ENCODE peak calls at places on chromosomes 11 and 22, in seven cellular contexts. One of them, this sample, is unnamed.

GRCh38 chr11:23413057-23413456 is 552.8 kb upstream of the CCDC179 start:
- DNase-seq in stimulated activated CD4-positive, alpha-beta T cell treated with anti-CD3 and anti-CD28 coated beads, Interleukin-4, amount 100 ng/mL, for 24 hours: no peak
- DNase-seq in WTC11: no peak
- DNase-seq in GM10248: no peak
- DNase-seq in substantia nigra: no peak
- DNase-seq in RWPE1: peak
- DNase-seq in ELR: no peak
- DNase-seq in this sample: no peak

GRCh38 chr11:110289472-110289871 is 6.9 kb downstream of the RDX start:
- DNase-seq in substantia nigra: no peak
- DNase-seq in stimulated activated CD4-positive, alpha-beta T cell treated with anti-CD3 and anti-CD28 coated beads, Interleukin-4, amount 100 ng/mL, for 24 hours: no peak
- DNase-seq in WTC11: no peak
- DNase-seq in ELR: peak
- DNase-seq in GM10248: no peak
- DNase-seq in RWPE1: no peak
- DNase-seq in this sample: no peak

GRCh38 chr22:39703890-39704658 is 133.5 kb downstream of the CACNA1I start:
- DNase-seq in stimulated activated CD4-positive, alpha-beta T cell treated with anti-CD3 and anti-CD28 coated beads, Interleukin-4, amount 100 ng/mL, for 24 hours: no peak
- DNase-seq in RWPE1: no peak
- DNase-seq in ELR: no peak
- DNase-seq in WTC11: no peak
- DNase-seq in GM10248: no peak
- DNase-seq in substantia nigra: no peak
- DNase-seq in this sample: no peak

GRCh38 chr11:99568808-99569207 is 548.1 kb downstream of the CNTN5 start:
- DNase-seq in WTC11: no peak
- DNase-seq in ELR: no peak
- DNase-seq in GM10248: no peak
- DNase-seq in substantia nigra: no peak
- DNase-seq in stimulated activated CD4-positive, alpha-beta T cell treated with anti-CD3 and anti-CD28 coated beads, Interleukin-4, amount 100 ng/mL, for 24 hours: no peak
- DNase-seq in RWPE1: no peak
- DNase-seq in this sample: no peak

GRCh38 chr11:25775608-25776007 is 556.3 kb upstream of the ANO3 start:
- DNase-seq in ELR: peak
- DNase-seq in GM10248: no peak
- DNase-seq in stimulated activated CD4-positive, alpha-beta T cell treated with anti-CD3 and anti-CD28 coated beads, Interleukin-4, amount 100 ng/mL, for 24 hours: no peak
- DNase-seq in substantia nigra: no peak
- DNase-seq in WTC11: no peak
- DNase-seq in RWPE1: no peak
- DNase-seq in this sample: no peak

GRCh38 chr11:20011294-20011951 is 148.9 kb downstream of the DBX1 start:
- DNase-seq in WTC11: no peak
- DNase-seq in ELR: no peak
- DNase-seq in GM10248: no peak
- DNase-seq in RWPE1: peak
- DNase-seq in substantia nigra: no peak
- DNase-seq in stimulated activated CD4-positive, alpha-beta T cell treated with anti-CD3 and anti-CD28 coated beads, Interleukin-4, amount 100 ng/mL, for 24 hours: no peak
- DNase-seq in this sample: no peak

GRCh38 chr11:120863359-120863758 is 160.5 kb upstream of the TBCEL start:
- DNase-seq in GM10248: no peak
- DNase-seq in substantia nigra: no peak
- DNase-seq in WTC11: no peak
- DNase-seq in ELR: peak
- DNase-seq in RWPE1: peak
- DNase-seq in stimulated activated CD4-positive, alpha-beta T cell treated with anti-CD3 and anti-CD28 coated beads, Interleukin-4, amount 100 ng/mL, for 24 hours: no peak
- DNase-seq in this sample: no peak

GRCh38 chr22:30246962-30247376 is 410 bp upstream of the LIF start:
- DNase-seq in substantia nigra: no peak
- DNase-seq in stimulated activated CD4-positive, alpha-beta T cell treated with anti-CD3 and anti-CD28 coated beads, Interleukin-4, amount 100 ng/mL, for 24 hours: no peak
- DNase-seq in ELR: no peak
- DNase-seq in RWPE1: no peak
- DNase-seq in WTC11: no peak
- DNase-seq in GM10248: no peak
- DNase-seq in this sample: no peak

GRCh38 chr22:30205281-30206115 is 41.1 kb downstream of the LIF start:
- DNase-seq in GM10248: no peak
- DNase-seq in WTC11: no peak
- DNase-seq in stimulated activated CD4-positive, alpha-beta T cell treated with anti-CD3 and anti-CD28 coated beads, Interleukin-4, amount 100 ng/mL, for 24 hours: no peak
- DNase-seq in RWPE1: peak
- DNase-seq in ELR: peak
- DNase-seq in substantia nigra: no peak
- DNase-seq in this sample: no peak

GRCh38 chr22:50684986-50685385 is 12.4 kb downstream of the SHANK3 start:
- DNase-seq in stimulated activated CD4-positive, alpha-beta T cell treated with anti-CD3 and anti-CD28 coated beads, Interleukin-4, amount 100 ng/mL, for 24 hours: no peak
- DNase-seq in substantia nigra: no peak
- DNase-seq in RWPE1: no peak
- DNase-seq in GM10248: no peak
- DNase-seq in ELR: peak
- DNase-seq in WTC11: no peak
- DNase-seq in this sample: no peak

GRCh38 chr22:46075764-46076531 is 74.4 kb upstream of the PPARA start:
- DNase-seq in GM10248: no peak
- DNase-seq in RWPE1: no peak
- DNase-seq in substantia nigra: no peak
- DNase-seq in ELR: peak
- DNase-seq in stimulated activated CD4-positive, alpha-beta T cell treated with anti-CD3 and anti-CD28 coated beads, Interleukin-4, amount 100 ng/mL, for 24 hours: no peak
- DNase-seq in WTC11: no peak
- DNase-seq in this sample: no peak

GRCh38 chr22:36284171-36284571 is 31.2 kb downstream of the APOL1 start:
- DNase-seq in RWPE1: no peak
- DNase-seq in ELR: no peak
- DNase-seq in GM10248: no peak
- DNase-seq in stimulated activated CD4-positive, alpha-beta T cell treated with anti-CD3 and anti-CD28 coated beads, Interleukin-4, amount 100 ng/mL, for 24 hours: no peak
- DNase-seq in substantia nigra: no peak
- DNase-seq in WTC11: no peak
- DNase-seq in this sample: no peak

GRCh38 chr11:126734752-126735151 is 265.8 kb downstream of the KIRREL3 start:
- DNase-seq in WTC11: no peak
- DNase-seq in ELR: no peak
- DNase-seq in stimulated activated CD4-positive, alpha-beta T cell treated with anti-CD3 and anti-CD28 coated beads, Interleukin-4, amount 100 ng/mL, for 24 hours: no peak
- DNase-seq in GM10248: no peak
- DNase-seq in RWPE1: no peak
- DNase-seq in substantia nigra: no peak
- DNase-seq in this sample: no peak

GRCh38 chr11:26073646-26074045 is 258.3 kb upstream of the ANO3 start:
- DNase-seq in substantia nigra: no peak
- DNase-seq in GM10248: no peak
- DNase-seq in ELR: no peak
- DNase-seq in WTC11: no peak
- DNase-seq in stimulated activated CD4-positive, alpha-beta T cell treated with anti-CD3 and anti-CD28 coated beads, Interleukin-4, amount 100 ng/mL, for 24 hours: no peak
- DNase-seq in RWPE1: no peak
- DNase-seq in this sample: no peak

This sample was measured in caudate nucleus.